ENCODE peak calls at places on chromosomes 1 and 21, in eight cellular contexts. One of them, this sample, is unnamed.

GRCh38 chr1:30955448-30956015 is 47.0 kb upstream of the SDC3 start:
- DNase-seq in lower lobe of right lung: no peak
- DNase-seq in thoracic aorta: no peak
- DNase-seq in aorta: no peak
- DNase-seq in endothelial cell of umbilical vein: no peak
- DNase-seq in neuronal stem cell: no peak
- DNase-seq in fibroblast of lung: peak; percentile 78
- DNase-seq in CD4-positive, CD25-positive, alpha-beta regulatory T cell: no peak
- DNase-seq in this sample: no peak

GRCh38 chr1:9164537-9164910 is 35.6 kb upstream of the GPR157 start:
- DNase-seq in lower lobe of right lung: no peak
- DNase-seq in thoracic aorta: no peak
- DNase-seq in aorta: no peak
- DNase-seq in endothelial cell of umbilical vein: no peak
- DNase-seq in neuronal stem cell: no peak
- DNase-seq in fibroblast of lung: peak; percentile 41
- DNase-seq in CD4-positive, CD25-positive, alpha-beta regulatory T cell: no peak
- DNase-seq in this sample: no peak

GRCh38 chr1:245095903-245096302 is 58.9 kb upstream of the KIF26B start:
- DNase-seq in lower lobe of right lung: no peak
- DNase-seq in thoracic aorta: no peak
- DNase-seq in aorta: no peak
- DNase-seq in endothelial cell of umbilical vein: no peak
- DNase-seq in neuronal stem cell: no peak
- DNase-seq in fibroblast of lung: no peak
- DNase-seq in CD4-positive, CD25-positive, alpha-beta regulatory T cell: no peak
- DNase-seq in this sample: no peak

GRCh38 chr21:34795152-34796141 is 126.7 kb downstream of the CLIC6 start:
- DNase-seq in lower lobe of right lung: no peak
- DNase-seq in thoracic aorta: no peak
- DNase-seq in aorta: no peak
- DNase-seq in endothelial cell of umbilical vein: peak; percentile 10
- DNase-seq in neuronal stem cell: no peak
- DNase-seq in fibroblast of lung: peak; percentile 83
- DNase-seq in CD4-positive, CD25-positive, alpha-beta regulatory T cell: no peak
- DNase-seq in this sample: peak; percentile 81

GRCh38 chr1:74388855-74389254 is 123.6 kb downstream of the LRRC53 start:
- DNase-seq in lower lobe of right lung: no peak
- DNase-seq in thoracic aorta: no peak
- DNase-seq in aorta: no peak
- DNase-seq in endothelial cell of umbilical vein: no peak
- DNase-seq in neuronal stem cell: no peak
- DNase-seq in fibroblast of lung: no peak
- DNase-seq in CD4-positive, CD25-positive, alpha-beta regulatory T cell: no peak
- DNase-seq in this sample: no peak

GRCh38 chr1:199529324-199529723 is 498.2 kb upstream of the NR5A2 start:
- DNase-seq in lower lobe of right lung: no peak
- DNase-seq in thoracic aorta: no peak
- DNase-seq in aorta: no peak
- DNase-seq in endothelial cell of umbilical vein: no peak
- DNase-seq in neuronal stem cell: no peak
- DNase-seq in fibroblast of lung: no peak
- DNase-seq in CD4-positive, CD25-positive, alpha-beta regulatory T cell: no peak
- DNase-seq in this sample: no peak

GRCh38 chr1:243568793-243569192 is 281.2 kb downstream of the AKT3 start:
- DNase-seq in lower lobe of right lung: no peak
- DNase-seq in thoracic aorta: no peak
- DNase-seq in aorta: no peak
- DNase-seq in endothelial cell of umbilical vein: peak; percentile 69
- DNase-seq in neuronal stem cell: no peak
- DNase-seq in fibroblast of lung: peak; percentile 86
- DNase-seq in CD4-positive, CD25-positive, alpha-beta regulatory T cell: no peak
- DNase-seq in this sample: no peak

GRCh38 chr1:60425528-60425927 is 352.0 kb upstream of the C1orf87 start:
- DNase-seq in lower lobe of right lung: no peak
- DNase-seq in thoracic aorta: no peak
- DNase-seq in aorta: no peak
- DNase-seq in endothelial cell of umbilical vein: peak; percentile 13
- DNase-seq in neuronal stem cell: no peak
- DNase-seq in fibroblast of lung: peak; percentile 3
- DNase-seq in CD4-positive, CD25-positive, alpha-beta regulatory T cell: no peak
- DNase-seq in this sample: no peak

GRCh38 chr1:233704882-233705723 is 91.2 kb downstream of the KCNK1 start:
- DNase-seq in lower lobe of right lung: no peak
- DNase-seq in thoracic aorta: no peak
- DNase-seq in aorta: no peak
- DNase-seq in endothelial cell of umbilical vein: no peak
- DNase-seq in neuronal stem cell: no peak
- DNase-seq in fibroblast of lung: no peak
- DNase-seq in CD4-positive, CD25-positive, alpha-beta regulatory T cell: no peak
- DNase-seq in this sample: no peak

GRCh38 chr1:151146416-151147131 is at the start of gene SEMA6C:
- DNase-seq in lower lobe of right lung: peak; percentile 95
- DNase-seq in thoracic aorta: peak; percentile 78
- DNase-seq in aorta: peak; percentile 98
- DNase-seq in endothelial cell of umbilical vein: peak; percentile 95
- DNase-seq in neuronal stem cell: peak; percentile 84
- DNase-seq in fibroblast of lung: peak; percentile 90
- DNase-seq in CD4-positive, CD25-positive, alpha-beta regulatory T cell: peak; percentile 82
- DNase-seq in this sample: peak; percentile 52

GRCh38 chr1:203304919-203305808 is at the start of gene BTG2:
- DNase-seq in lower lobe of right lung: peak; percentile 96
- DNase-seq in thoracic aorta: peak; percentile 79
- DNase-seq in aorta: peak; percentile 98
- DNase-seq in endothelial cell of umbilical vein: peak; percentile 91
- DNase-seq in neuronal stem cell: peak; percentile 85
- DNase-seq in fibroblast of lung: peak; percentile 83
- DNase-seq in CD4-positive, CD25-positive, alpha-beta regulatory T cell: peak; percentile 91
- DNase-seq in this sample: no peak

GRCh38 chr1:236518343-236518742 is 5.4 kb upstream of the LGALS8 start:
- DNase-seq in lower lobe of right lung: no peak
- DNase-seq in thoracic aorta: no peak
- DNase-seq in aorta: no peak
- DNase-seq in endothelial cell of umbilical vein: no peak
- DNase-seq in neuronal stem cell: no peak
- DNase-seq in fibroblast of lung: peak; percentile 7
- DNase-seq in CD4-positive, CD25-positive, alpha-beta regulatory T cell: no peak
- DNase-seq in this sample: no peak

GRCh38 chr1:86421601-86422280 is 2.2 kb upstream of the CLCA2 start:
- DNase-seq in lower lobe of right lung: no peak
- DNase-seq in thoracic aorta: no peak
- DNase-seq in aorta: no peak
- DNase-seq in endothelial cell of umbilical vein: peak; percentile 35
- DNase-seq in neuronal stem cell: no peak
- DNase-seq in fibroblast of lung: peak; percentile 37
- DNase-seq in CD4-positive, CD25-positive, alpha-beta regulatory T cell: no peak
- DNase-seq in this sample: peak; percentile 34

GRCh38 chr1:111920221-111921024 is 69.0 kb downstream of the KCND3 start:
- DNase-seq in lower lobe of right lung: no peak
- DNase-seq in thoracic aorta: peak; percentile 28
- DNase-seq in aorta: peak; percentile 82
- DNase-seq in endothelial cell of umbilical vein: no peak
- DNase-seq in neuronal stem cell: no peak
- DNase-seq in fibroblast of lung: peak; percentile 20
- DNase-seq in CD4-positive, CD25-positive, alpha-beta regulatory T cell: no peak
- DNase-seq in this sample: peak; percentile 62

GRCh38 chr1:72281144-72281543 is 1.2 kb downstream of the NEGR1 start:
- DNase-seq in lower lobe of right lung: no peak
- DNase-seq in thoracic aorta: no peak
- DNase-seq in aorta: no peak
- DNase-seq in endothelial cell of umbilical vein: peak; percentile 33
- DNase-seq in neuronal stem cell: no peak
- DNase-seq in fibroblast of lung: no peak
- DNase-seq in CD4-positive, CD25-positive, alpha-beta regulatory T cell: no peak
- DNase-seq in this sample: no peak

GRCh38 chr1:16464917-16465625 is 24.5 kb downstream of the NECAP2 start:
- DNase-seq in lower lobe of right lung: no peak
- DNase-seq in thoracic aorta: no peak
- DNase-seq in aorta: peak; percentile 43
- DNase-seq in endothelial cell of umbilical vein: no peak
- DNase-seq in neuronal stem cell: no peak
- DNase-seq in fibroblast of lung: peak; percentile 63
- DNase-seq in CD4-positive, CD25-positive, alpha-beta regulatory T cell: no peak
- DNase-seq in this sample: no peak

DNA sequence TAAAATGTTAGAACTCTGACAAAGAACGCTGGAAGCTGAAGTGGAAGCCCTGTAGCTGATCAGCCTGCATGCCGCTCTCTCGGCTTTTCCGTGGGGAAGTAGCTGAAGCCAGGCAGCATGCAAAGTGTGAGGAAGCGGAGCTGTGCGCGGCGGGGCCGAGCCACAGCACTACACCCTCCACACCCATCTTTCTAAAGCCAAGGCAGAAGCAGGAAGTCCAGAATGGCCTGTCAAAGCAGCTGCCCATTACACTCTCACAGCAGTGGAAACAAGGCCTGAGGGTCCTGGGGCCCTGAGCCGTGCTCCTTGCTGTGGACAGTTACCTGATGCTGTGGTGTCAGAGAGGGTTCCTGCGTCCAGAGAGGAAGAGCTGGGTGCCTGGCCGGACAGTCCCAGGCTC is 69.6 kb downstream of the UBR4 start:
- DNase-seq in lower lobe of right lung: no peak
- DNase-seq in thoracic aorta: no peak
- DNase-seq in aorta: no peak
- DNase-seq in endothelial cell of umbilical vein: no peak
- DNase-seq in neuronal stem cell: no peak
- DNase-seq in fibroblast of lung: no peak
- DNase-seq in CD4-positive, CD25-positive, alpha-beta regulatory T cell: no peak
- DNase-seq in this sample: no peak
- H3K27ac ChIP-seq in lower lobe of right lung: no peak overlapping the region
- H3K27ac ChIP-seq in thoracic aorta: no peak overlapping the region
- H3K27ac ChIP-seq in aorta: no peak overlapping the region
- H3K27ac ChIP-seq in endothelial cell of umbilical vein: no peak overlapping the region
- H3K27ac ChIP-seq in neuronal stem cell: no peak overlapping the region
- H3K27ac ChIP-seq in fibroblast of lung: no peak overlapping the region
- H3K27ac ChIP-seq in CD4-positive, CD25-positive, alpha-beta regulatory T cell: no peak overlapping the region
- H3K27ac ChIP-seq in this sample: no peak overlapping the region

GRCh38 chr1:172144445-172145060 is 275.9 kb upstream of the C1orf105 start:
- DNase-seq in lower lobe of right lung: peak; percentile 45
- DNase-seq in thoracic aorta: peak; percentile 84
- DNase-seq in aorta: peak; percentile 89
- DNase-seq in endothelial cell of umbilical vein: peak; percentile 76
- DNase-seq in neuronal stem cell: no peak
- DNase-seq in fibroblast of lung: peak; percentile 83
- DNase-seq in CD4-positive, CD25-positive, alpha-beta regulatory T cell: no peak
- DNase-seq in this sample: no peak
- H3K4me1 ChIP-seq in lower lobe of right lung: no peaks in the 10 kb centered on the region
- H3K4me1 ChIP-seq in thoracic aorta: peaks cover 3% of the 10 kb centered on the region
- H3K4me1 ChIP-seq in aorta: no peaks in the 10 kb centered on the region
- H3K4me1 ChIP-seq in endothelial cell of umbilical vein: peaks cover 57% of the 10 kb centered on the region
- H3K4me1 ChIP-seq in neuronal stem cell: peaks cover 22% of the 10 kb centered on the region
- H3K4me1 ChIP-seq in fibroblast of lung: peaks cover 10% of the 10 kb centered on the region
- H3K4me1 ChIP-seq in CD4-positive, CD25-positive, alpha-beta regulatory T cell: no peaks in the 10 kb centered on the region
- H3K4me1 ChIP-seq in this sample: peaks cover 32% of the 10 kb centered on the region

DNA sequence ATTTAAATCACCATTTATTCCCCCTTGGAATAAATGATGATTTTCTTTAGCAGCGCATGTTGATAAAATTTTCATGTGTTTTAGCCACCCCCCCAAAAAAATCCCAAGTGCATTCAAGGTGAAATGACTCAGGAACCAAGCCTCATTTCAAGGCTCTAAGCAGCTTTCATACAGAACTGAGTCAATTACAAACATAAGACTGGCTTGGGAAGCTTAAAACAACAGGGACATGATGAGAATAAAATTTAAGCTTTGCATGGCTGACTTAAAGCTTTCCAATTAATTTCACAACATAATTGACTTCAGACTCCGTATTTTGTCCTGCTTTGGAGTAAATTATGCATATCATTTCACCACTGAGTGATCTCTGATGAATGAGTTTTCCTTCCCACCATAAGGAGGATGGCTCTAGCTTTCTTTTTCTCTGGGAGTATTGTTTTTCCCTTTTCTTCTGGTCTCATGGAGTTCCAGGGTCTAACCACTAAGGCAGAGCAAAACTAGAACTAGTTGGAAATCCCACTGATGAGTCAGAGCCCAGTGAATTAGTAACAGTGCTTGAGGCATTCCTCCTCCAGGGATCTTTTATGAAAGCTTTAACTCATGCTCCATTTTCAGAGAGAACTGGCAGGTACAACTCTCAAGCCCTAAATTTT is 72.8 kb downstream of the XCL2 start:
- DNase-seq in lower lobe of right lung: no peak
- DNase-seq in thoracic aorta: no peak
- DNase-seq in aorta: no peak
- DNase-seq in endothelial cell of umbilical vein: no peak
- DNase-seq in neuronal stem cell: no peak
- DNase-seq in fibroblast of lung: peak; percentile 95
- DNase-seq in CD4-positive, CD25-positive, alpha-beta regulatory T cell: no peak
- DNase-seq in this sample: peak; percentile 86
- H3K27ac ChIP-seq in lower lobe of right lung: no peak overlapping the region
- H3K27ac ChIP-seq in thoracic aorta: peak overlapping the region; percentile 34
- H3K27ac ChIP-seq in aorta: no peak overlapping the region
- H3K27ac ChIP-seq in endothelial cell of umbilical vein: no peak overlapping the region
- H3K27ac ChIP-seq in neuronal stem cell: no peak overlapping the region
- H3K27ac ChIP-seq in fibroblast of lung: peak overlapping the region; percentile 63
- H3K27ac ChIP-seq in CD4-positive, CD25-positive, alpha-beta regulatory T cell: no peak overlapping the region
- H3K27ac ChIP-seq in this sample: peak overlapping the region; percentile 80

GRCh38 chr1:109877320-109877771 is 33.3 kb upstream of the CSF1 start:
- DNase-seq in lower lobe of right lung: peak; percentile 72
- DNase-seq in thoracic aorta: no peak
- DNase-seq in aorta: peak; percentile 87
- DNase-seq in endothelial cell of umbilical vein: peak; percentile 56
- DNase-seq in neuronal stem cell: peak; percentile 37
- DNase-seq in fibroblast of lung: peak; percentile 93
- DNase-seq in CD4-positive, CD25-positive, alpha-beta regulatory T cell: no peak
- DNase-seq in this sample: peak; percentile 71

GRCh38 chr1:109874445-109874844 is 36.2 kb upstream of the CSF1 start:
- DNase-seq in lower lobe of right lung: no peak
- DNase-seq in thoracic aorta: no peak
- DNase-seq in aorta: no peak
- DNase-seq in endothelial cell of umbilical vein: peak; percentile 36
- DNase-seq in neuronal stem cell: no peak
- DNase-seq in fibroblast of lung: no peak
- DNase-seq in CD4-positive, CD25-positive, alpha-beta regulatory T cell: no peak
- DNase-seq in this sample: no peak

GRCh38 chr1:109875874-109876273 is 34.8 kb upstream of the CSF1 start:
- DNase-seq in lower lobe of right lung: no peak
- DNase-seq in thoracic aorta: no peak
- DNase-seq in aorta: no peak
- DNase-seq in endothelial cell of umbilical vein: no peak
- DNase-seq in neuronal stem cell: no peak
- DNase-seq in fibroblast of lung: no peak
- DNase-seq in CD4-positive, CD25-positive, alpha-beta regulatory T cell: no peak
- DNase-seq in this sample: no peak

GRCh38 chr1:109876617-109877319 is 33.9 kb upstream of the CSF1 start:
- DNase-seq in lower lobe of right lung: no peak
- DNase-seq in thoracic aorta: no peak
- DNase-seq in aorta: no peak
- DNase-seq in endothelial cell of umbilical vein: no peak
- DNase-seq in neuronal stem cell: no peak
- DNase-seq in fibroblast of lung: peak; percentile 59
- DNase-seq in CD4-positive, CD25-positive, alpha-beta regulatory T cell: no peak
- DNase-seq in this sample: no peak

GRCh38 chr1:109873278-109874175 is 37.1 kb upstream of the CSF1 start:
- DNase-seq in lower lobe of right lung: no peak
- DNase-seq in thoracic aorta: no peak
- DNase-seq in aorta: no peak
- DNase-seq in endothelial cell of umbilical vein: no peak
- DNase-seq in neuronal stem cell: no peak
- DNase-seq in fibroblast of lung: peak; percentile 62
- DNase-seq in CD4-positive, CD25-positive, alpha-beta regulatory T cell: no peak
- DNase-seq in this sample: no peak
- H3K4me1 ChIP-seq in lower lobe of right lung: peaks cover 38% of the 10 kb centered on the region
- H3K4me1 ChIP-seq in thoracic aorta: peaks cover 26% of the 10 kb centered on the region
- H3K4me1 ChIP-seq in aorta: no peaks in the 10 kb centered on the region
- H3K4me1 ChIP-seq in endothelial cell of umbilical vein: peaks cover 8% of the 10 kb centered on the region
- H3K4me1 ChIP-seq in neuronal stem cell: peaks cover 26% of the 10 kb centered on the region
- H3K4me1 ChIP-seq in fibroblast of lung: peaks cover 18% of the 10 kb centered on the region
- H3K4me1 ChIP-seq in CD4-positive, CD25-positive, alpha-beta regulatory T cell: peaks cover 20% of the 10 kb centered on the region
- H3K4me1 ChIP-seq in this sample: no peaks in the 10 kb centered on the region

This sample was measured in foreskin keratinocyte.